ENCODE peak calls at places on chromosomes 5 and 9, in nine cellular contexts. H is H1, O is tibial nerve, R is ascending aorta, Z is transverse colon, C is ovary, Q is sigmoid colon, E is OCI-LY7, V is gastrocnemius medialis. P is an unnamed sample.

GRCh38 chr5:145825751-145826180 is 9.4 kb downstream of the PRELID2 start:
- DNase-seq in Q (no peak), E (peak; percentile 61), H (no peak), O (no peak), R (no peak), C (no peak), Z (no peak), V (no peak), P (no peak)

GRCh38 chr9:131781069-131781468 is 41.2 kb upstream of the RAPGEF1 start:
- DNase-seq in Z (no peak), R (no peak), E (no peak), O (no peak), V (no peak), H (no peak), Q (no peak), C (no peak), P (no peak)

GRCh38 chr5:126961702-126962101 is 68.7 kb downstream of the MARCHF3 start:
- DNase-seq in C (no peak), V (no peak), R (no peak), Q (no peak), O (no peak), E (no peak), Z (no peak), H (no peak), P (no peak)

GRCh38 chr5:68484307-68485068 is 268.9 kb downstream of the PIK3R1 start:
- DNase-seq in E (no peak), Q (no peak), V (no peak), R (no peak), O (no peak), H (no peak), Z (no peak), C (no peak), P (no peak)

GRCh38 chr5:147818290-147818689 is 13.2 kb downstream of the SPINK1 start:
- DNase-seq in Z (no peak), E (no peak), H (no peak), V (no peak), O (no peak), Q (no peak), C (no peak), R (no peak), P (no peak)

GRCh38 chr5:110414360-110414759 is 312.1 kb downstream of the TMEM232 start:
- DNase-seq in R (no peak), Z (no peak), C (no peak), E (no peak), O (no peak), V (no peak), Q (no peak), H (no peak), P (no peak)

GRCh38 chr5:83767409-83767992 is 46.8 kb upstream of the HAPLN1 start:
- DNase-seq in Z (no peak), V (no peak), R (no peak), Q (no peak), E (peak; percentile 22), C (no peak), O (no peak), H (no peak), P (peak; percentile 11)

GRCh38 chr5:144831650-144832049 is 661.0 kb downstream of the KCTD16 start:
- DNase-seq in Z (no peak), E (no peak), Q (no peak), H (no peak), C (no peak), V (no peak), O (no peak), R (no peak), P (no peak)

GRCh38 chr9:135336722-135337490 is 142.7 kb upstream of the PPP1R26 start:
- DNase-seq in Q (no peak), C (no peak), R (no peak), H (no peak), V (peak; percentile 5), O (no peak), Z (no peak), E (no peak), P (no peak)

GRCh38 chr5:36870399-36871040 is 6.0 kb upstream of the NIPBL start:
- DNase-seq in R (no peak), Z (no peak), E (peak; percentile 81), V (no peak), C (no peak), Q (no peak), H (no peak), O (no peak), P (no peak)

GRCh38 chr9:96450613-96451544 is 910 bp downstream of the HABP4 start:
- DNase-seq in O (no peak), V (peak; percentile 16), Z (peak; percentile 53), C (peak; percentile 53), E (peak; percentile 25), R (no peak), Q (peak; percentile 74), H (no peak), P (no peak)

DNA sequence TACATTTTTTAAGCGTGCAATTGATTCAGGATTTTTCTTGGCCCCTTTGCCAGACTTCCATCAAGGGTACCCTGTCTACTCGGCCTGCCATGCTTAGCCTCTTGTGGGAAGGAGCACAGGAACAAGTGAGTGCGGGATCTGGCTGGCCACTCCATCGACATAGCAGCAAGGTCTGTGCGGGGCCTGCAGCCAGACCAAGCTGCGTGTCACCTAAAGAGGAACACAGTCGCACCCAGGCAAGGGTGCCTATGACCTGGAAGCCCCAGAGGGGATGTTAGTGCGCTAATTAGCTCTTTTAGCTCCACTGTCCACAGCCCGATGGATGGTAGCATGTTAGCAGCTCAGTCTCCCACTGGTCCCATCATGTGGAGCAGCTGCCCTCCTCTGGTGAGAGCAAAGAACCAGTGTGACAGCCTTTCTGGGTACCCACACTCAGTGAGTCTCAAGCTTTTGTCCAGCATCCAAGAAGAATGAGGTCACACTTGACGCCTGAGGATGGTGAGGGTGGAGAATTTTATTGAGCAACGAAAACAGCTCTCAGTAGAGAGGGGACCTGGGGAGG is 38.7 kb downstream of the FTMT start:
- DNase-seq in H (no peak), V (no peak), E (no peak), O (no peak), Q (no peak), Z (no peak), C (no peak), R (no peak), P (no peak)
- H3K4me1 ChIP-seq in H (no peaks in the 10 kb centered on the region), V (no peaks in the 10 kb centered on the region), E (no peaks in the 10 kb centered on the region), O (no peaks in the 10 kb centered on the region), Q (no peaks in the 10 kb centered on the region), Z (no peaks in the 10 kb centered on the region), C (no peaks in the 10 kb centered on the region), R (no peaks in the 10 kb centered on the region), P (no peaks in the 10 kb centered on the region)

GRCh38 chr5:167576126-167576525 is 715.3 kb upstream of the WWC1 start:
- DNase-seq in H (no peak), V (no peak), Z (no peak), O (no peak), Q (no peak), C (no peak), E (no peak), R (no peak), P (no peak)
- H3K4me1 ChIP-seq in H (peaks cover 2% of the 10 kb centered on the region), V (no peaks in the 10 kb centered on the region), Z (no peaks in the 10 kb centered on the region), O (no peaks in the 10 kb centered on the region), Q (peaks cover 13% of the 10 kb centered on the region), C (no peaks in the 10 kb centered on the region), E (no peaks in the 10 kb centered on the region), R (no peaks in the 10 kb centered on the region), P (no peaks in the 10 kb centered on the region)

GRCh38 chr9:88737876-88738275 is 202.9 kb downstream of the NXNL2 start:
- DNase-seq in O (no peak), Z (no peak), H (no peak), C (no peak), V (no peak), R (no peak), E (no peak), Q (no peak), P (no peak)
- H3K4me1 ChIP-seq in O (no peaks in the 10 kb centered on the region), Z (no peaks in the 10 kb centered on the region), H (peaks cover 1% of the 10 kb centered on the region), C (no peaks in the 10 kb centered on the region), V (peaks cover 1% of the 10 kb centered on the region), R (no peaks in the 10 kb centered on the region), E (no peaks in the 10 kb centered on the region), Q (peaks cover 9% of the 10 kb centered on the region), P (no peaks in the 10 kb centered on the region)

GRCh38 chr5:132388244-132389050 is 18.9 kb downstream of the SLC22A5 start:
- DNase-seq in O (no peak), C (peak; percentile 85), E (no peak), V (no peak), R (no peak), H (no peak), Q (peak; percentile 85), Z (peak; percentile 30), P (no peak)
- H3K4me1 ChIP-seq in O (no peaks in the 10 kb centered on the region), C (peaks cover 26% of the 10 kb centered on the region), E (peaks cover 19% of the 10 kb centered on the region), V (peaks cover 32% of the 10 kb centered on the region), R (peaks cover 31% of the 10 kb centered on the region), H (peaks cover 3% of the 10 kb centered on the region), Q (peaks cover 63% of the 10 kb centered on the region), Z (peaks cover 29% of the 10 kb centered on the region), P (no peaks in the 10 kb centered on the region)

GRCh38 chr9:128556276-128556675 is 3.9 kb downstream of the SPTAN1 start:
- DNase-seq in H (no peak), C (no peak), Z (no peak), O (no peak), E (no peak), R (no peak), Q (no peak), V (no peak), P (no peak)

GRCh38 chr9:128554155-128554862 is 1.9 kb downstream of the SPTAN1 start:
- DNase-seq in C (peak; percentile 67), O (peak; percentile 28), E (peak; percentile 62), V (peak; percentile 34), H (no peak), Q (peak; percentile 87), Z (peak; percentile 49), R (no peak), P (peak; percentile 50)

GRCh38 chr9:128555180-128555721 is 2.9 kb downstream of the SPTAN1 start:
- DNase-seq in H (no peak), E (no peak), C (no peak), V (no peak), R (no peak), Z (no peak), Q (no peak), O (no peak), P (no peak)

GRCh38 chr9:128558431-128559310 is 6.3 kb downstream of the SPTAN1 start:
- DNase-seq in V (peak; percentile 59), H (no peak), E (peak; percentile 53), Q (peak; percentile 94), R (peak; percentile 52), Z (peak; percentile 85), O (peak; percentile 76), C (peak; percentile 83), P (no peak)

DNA sequence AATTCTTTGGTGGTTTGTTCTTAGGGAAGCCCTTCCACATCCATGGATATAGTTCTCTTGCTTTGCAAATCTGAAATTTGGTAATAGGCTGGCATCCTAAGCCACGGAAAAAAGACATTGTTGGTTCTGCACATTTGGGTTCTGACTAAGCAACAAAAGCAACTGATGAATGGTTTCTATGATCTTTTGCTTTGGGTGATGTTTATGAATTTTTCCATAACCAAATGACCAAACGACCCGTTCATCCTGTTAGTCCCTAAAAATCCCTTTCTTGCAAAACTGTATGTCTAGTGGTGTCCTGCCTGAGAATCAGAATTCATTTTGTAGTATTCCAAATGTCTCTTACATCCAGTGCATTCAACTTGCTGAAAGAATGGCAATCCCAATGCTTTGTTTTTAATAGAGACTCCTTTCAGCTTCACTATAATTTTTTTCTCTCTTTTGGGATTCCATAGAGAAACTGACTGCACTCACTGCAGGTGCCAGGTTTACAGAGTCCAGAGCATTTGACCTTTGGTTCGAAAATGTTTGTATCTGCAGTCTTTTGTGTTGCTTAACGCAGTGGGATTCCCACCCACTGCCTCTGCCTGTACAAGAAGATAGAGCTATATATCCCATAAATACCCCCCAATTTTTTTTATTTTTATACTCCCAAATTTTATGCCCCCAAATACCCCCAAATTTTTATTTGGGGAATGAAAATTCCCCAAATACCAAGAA is 4.7 kb downstream of the SPTAN1 start:
- DNase-seq in Q (no peak), E (no peak), O (no peak), R (no peak), V (no peak), C (no peak), Z (no peak), H (no peak), P (no peak)
- H3K4me1 ChIP-seq in Q (peaks cover 62% of the 10 kb centered on the region), E (peaks cover 47% of the 10 kb centered on the region), O (no peaks in the 10 kb centered on the region), R (peaks cover 13% of the 10 kb centered on the region), V (peaks cover 44% of the 10 kb centered on the region), C (peaks cover 10% of the 10 kb centered on the region), Z (peaks cover 43% of the 10 kb centered on the region), H (peaks cover 10% of the 10 kb centered on the region), P (peaks cover 9% of the 10 kb centered on the region)

P was measured in iPS DF 6.9.